ENCODE peak calls at places on chromosomes 12 and 14, in five cellular contexts. M is BE2C, J is uterus, D is K562, X is thoracic aorta. Q is an unnamed sample. For H3K4me1, the result is how much of the 10 kb centered on the place peaks cover.

GRCh38 chr14:74612346-74613021 is 447 bp upstream of the LTBP2 start:
- DNase-seq in D (peak), J (peak), X (no peak), M (peak), Q (peak)

GRCh38 chr12:129966086-129966640 is 62.3 kb upstream of the TMEM132D start:
- DNase-seq in X (no peak), J (no peak), M (no peak), D (no peak), Q (no peak)

GRCh38 chr12:90024261-90024660 is 315.6 kb upstream of the ATP2B1 start:
- DNase-seq in D (no peak), X (no peak), M (no peak), J (no peak), Q (no peak)

GRCh38 chr12:59904874-59905521 is 309.2 kb downstream of the SLC16A7 start:
- DNase-seq in M (no peak), J (no peak), D (no peak), X (no peak), Q (no peak)

GRCh38 chr12:10086387-10086786 is 12.4 kb downstream of the CLEC1A start:
- DNase-seq in X (no peak), M (no peak), J (no peak), D (no peak), Q (no peak)

GRCh38 chr14:64705406-64706118 is 1.3 kb downstream of the PLEKHG3 start:
- DNase-seq in D (no peak), X (no peak), M (peak), J (peak), Q (no peak)

GRCh38 chr12:114192549-114192948 is 213.4 kb downstream of the TBX5 start:
- DNase-seq in J (no peak), D (no peak), X (no peak), M (no peak), Q (no peak)

GRCh38 chr12:12506541-12506940 is 56.1 kb downstream of the DUSP16 start:
- DNase-seq in M (peak), X (no peak), D (no peak), J (no peak), Q (no peak)

GRCh38 chr12:44465139-44465538 is 411.0 kb downstream of the NELL2 start:
- DNase-seq in J (no peak), D (no peak), X (no peak), M (no peak), Q (peak)

GRCh38 chr12:101759396-101760047 is 20.3 kb upstream of the SYCP3 start:
- DNase-seq in D (peak), X (no peak), M (no peak), J (no peak), Q (peak)

GRCh38 chr12:6337958-6338406 is 3.9 kb downstream of the TNFRSF1A start:
- DNase-seq in J (no peak), M (no peak), D (no peak), X (no peak), Q (no peak)

GRCh38 chr14:56129941-56130340 is 11.7 kb downstream of the PELI2 start:
- DNase-seq in M (no peak), J (no peak), D (no peak), X (no peak), Q (no peak)

GRCh38 chr14:53109028-53109687 is 44.0 kb downstream of the DDHD1 start:
- DNase-seq in M (no peak), J (no peak), D (no peak), X (no peak), Q (peak)

GRCh38 chr12:124770725-124771124 is 92.9 kb downstream of the SCARB1 start:
- DNase-seq in D (no peak), X (no peak), M (no peak), J (no peak), Q (no peak)

GRCh38 chr14:67232066-67232465 is 9.2 kb upstream of the PALS1 start:
- DNase-seq in D (no peak), M (no peak), X (no peak), J (no peak), Q (no peak)

DNA sequence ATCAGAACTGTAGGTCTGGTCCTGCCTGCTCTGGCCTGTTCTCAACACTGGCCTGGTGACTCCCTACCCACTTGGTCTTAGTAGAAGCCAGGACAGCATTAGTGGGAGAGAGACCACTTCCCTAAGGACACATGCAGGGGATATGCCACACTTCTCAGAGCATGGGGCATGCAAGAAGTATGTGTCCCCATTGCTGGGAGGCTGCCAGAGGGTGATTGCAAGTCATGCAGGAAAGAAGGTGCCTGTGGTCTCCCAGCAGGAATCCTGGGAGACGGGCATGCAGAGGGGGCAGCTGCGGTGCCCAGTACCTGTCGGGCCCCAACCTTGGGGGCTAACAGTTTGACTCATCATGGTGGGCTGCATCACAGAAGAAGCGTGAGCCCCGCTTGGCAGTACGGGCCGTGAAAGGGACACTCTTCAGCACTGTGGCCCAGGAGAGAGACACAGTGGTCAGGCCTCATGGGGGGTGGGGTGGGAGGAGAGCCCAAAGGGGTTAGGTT is 23.0 kb downstream of the PRPF40B start:
- DNase-seq in J (no peak), M (no peak), D (no peak), X (no peak), Q (no peak)
- H3K4me1 ChIP-seq in J (under half), M (under half), D (under half), X (under half), Q (under half)

DNA sequence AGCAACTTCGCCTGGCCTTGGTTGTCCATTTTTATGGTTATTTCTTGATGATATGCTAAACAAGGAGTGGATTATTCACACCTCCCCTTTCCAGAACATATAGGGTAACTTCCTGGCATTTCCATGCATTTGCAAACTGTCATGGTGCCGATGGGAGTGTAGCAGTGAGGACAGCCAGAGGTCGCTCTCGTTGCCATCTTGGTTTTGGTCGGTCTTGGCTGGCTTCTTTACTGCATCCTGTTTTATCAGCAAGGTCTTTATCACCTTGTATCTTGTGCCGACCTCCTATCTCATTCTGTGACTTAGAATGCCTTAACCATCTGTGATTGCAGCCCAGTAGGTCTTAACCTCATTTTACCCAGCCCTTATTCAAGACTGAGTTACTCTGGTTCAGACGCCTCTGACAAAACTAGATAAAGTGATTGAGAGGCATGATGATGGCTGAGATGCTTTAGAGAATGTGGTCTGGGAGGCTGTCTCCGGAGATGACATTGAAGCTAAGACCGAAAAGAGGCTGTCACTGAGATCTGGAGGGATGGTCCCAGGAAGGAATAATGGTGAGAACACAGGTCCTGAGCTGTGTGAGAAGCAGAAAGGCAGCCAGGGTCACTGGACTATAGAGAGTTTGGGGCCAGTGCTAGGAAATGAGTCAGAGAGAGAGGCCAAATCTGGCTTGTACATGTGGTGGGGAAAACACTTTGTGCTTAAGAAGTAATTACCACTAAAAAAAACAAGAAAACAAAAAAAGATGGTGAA is 2.9 kb downstream of the GLT1D1 start:
- DNase-seq in X (no peak), J (no peak), M (no peak), D (no peak), Q (no peak)
- H3K4me1 ChIP-seq in X (under half), J (under half), M (under half), D (under half), Q (under half)

GRCh38 chr12:27549801-27550652 is 26.0 kb downstream of the PPFIBP1 start:
- DNase-seq in D (peak), X (peak), J (peak), M (peak), Q (no peak)
- H3K4me1 ChIP-seq in D (under half), X (half or more), J (under half), M (under half), Q (under half)

DNA sequence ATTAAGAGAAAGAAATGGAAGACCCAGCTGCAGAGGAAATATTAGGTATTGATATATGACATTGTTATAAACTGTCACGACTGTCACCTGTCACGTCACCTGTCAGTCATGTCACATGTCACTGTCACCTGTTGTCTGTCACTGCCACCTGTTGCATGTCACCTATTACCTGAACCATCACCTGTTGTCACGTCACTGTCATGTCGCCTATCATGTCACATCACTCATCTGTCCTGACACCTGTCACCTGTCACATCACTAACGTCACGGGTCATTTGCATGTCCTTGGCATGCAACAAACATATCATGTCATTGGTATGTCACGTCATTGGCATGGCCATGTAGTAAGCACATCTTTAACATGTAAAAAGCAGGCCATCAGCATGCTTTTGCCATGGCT is 26.6 kb upstream of the TESC start:
- DNase-seq in D (no peak), M (no peak), X (no peak), J (no peak), Q (no peak)
- H3K4me1 ChIP-seq in D (under half), M (under half), X (under half), J (under half), Q (under half)

GRCh38 chr12:55724226-55724939 is 4.2 kb downstream of the RDH5 start:
- DNase-seq in M (peak), X (no peak), J (no peak), D (peak), Q (peak)

GRCh38 chr12:55724940-55725309 is 3.9 kb downstream of the CD63 start:
- DNase-seq in X (no peak), D (no peak), J (no peak), M (no peak), Q (no peak)

GRCh38 chr12:55725556-55725955 is 3.3 kb downstream of the CD63 start:
- DNase-seq in J (peak), X (no peak), M (no peak), D (no peak), Q (no peak)

GRCh38 chr12:55722948-55723347 is 2.8 kb downstream of the RDH5 start:
- DNase-seq in D (no peak), M (no peak), J (no peak), X (no peak), Q (no peak)

DNA sequence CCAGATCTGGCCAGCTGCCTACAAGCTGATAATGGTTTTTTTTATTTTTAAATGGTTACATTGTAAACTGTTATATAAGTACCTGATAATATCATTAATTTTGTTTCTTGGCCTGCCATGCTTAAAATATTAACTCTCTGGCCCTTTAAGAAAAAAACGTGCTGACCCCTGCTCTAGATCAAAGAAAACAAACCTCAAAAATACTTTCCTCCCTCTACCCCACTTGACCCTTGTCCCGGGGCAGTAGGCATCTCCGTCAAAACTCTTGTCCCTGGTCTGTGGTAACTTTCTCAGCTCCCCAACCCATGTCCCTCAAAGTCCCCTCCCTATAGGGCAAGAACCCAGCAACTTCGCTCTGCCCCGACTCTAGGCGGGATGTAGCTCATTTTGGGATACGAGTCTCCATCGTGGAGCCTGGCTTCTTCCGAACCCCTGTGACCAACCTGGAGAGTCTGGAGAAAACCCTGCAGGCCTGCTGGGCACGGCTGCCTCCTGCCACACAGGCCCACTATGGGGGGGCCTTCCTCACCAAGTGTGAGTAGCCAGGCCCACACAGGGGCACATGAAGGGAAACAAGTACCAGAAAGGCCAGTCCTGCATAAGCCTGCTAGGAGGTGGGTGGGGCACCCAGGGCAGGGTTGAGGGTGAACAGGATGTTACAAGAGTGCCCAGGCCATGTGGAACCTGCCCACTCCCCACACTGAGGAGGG is 3.5 kb downstream of the RDH5 start:
- DNase-seq in D (no peak), X (no peak), M (no peak), J (no peak), Q (no peak)
- H3K4me1 ChIP-seq in D (under half), X (half or more), M (under half), J (under half), Q (under half)

DNA sequence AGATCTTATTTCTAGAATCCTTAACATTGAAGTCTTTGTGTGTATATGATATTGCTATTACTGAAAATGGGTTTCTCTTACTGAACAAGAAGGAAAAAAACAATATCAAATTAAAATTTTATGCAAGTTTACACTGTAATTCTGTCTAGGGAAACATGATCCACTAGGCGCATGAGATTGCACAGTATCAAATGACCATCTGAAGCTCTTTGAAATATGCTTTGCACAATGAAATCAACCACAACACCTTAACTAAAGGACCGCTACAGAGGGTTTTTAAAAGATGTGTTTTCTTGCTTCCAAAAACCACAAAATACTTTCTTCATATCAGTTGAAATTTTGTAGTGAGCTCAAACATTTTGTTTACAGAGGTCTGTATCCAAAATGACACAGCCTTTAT is 15.1 kb upstream of the KERA start:
- DNase-seq in J (no peak), D (no peak), X (no peak), M (no peak), Q (no peak)
- H3K4me1 ChIP-seq in J (under half), D (under half), X (under half), M (under half), Q (under half)

GRCh38 chr12:30573145-30573544 is 122.5 kb downstream of the IPO8 start:
- DNase-seq in X (no peak), J (no peak), M (no peak), D (no peak), Q (no peak)
- H3K4me1 ChIP-seq in X (under half), J (under half), M (under half), D (under half), Q (under half)

GRCh38 chr12:116202940-116203339 is 74.6 kb downstream of the MED13L start:
- DNase-seq in J (no peak), M (no peak), X (no peak), D (no peak), Q (no peak)

GRCh38 chr12:116201908-116202307 is 75.6 kb downstream of the MED13L start:
- DNase-seq in X (no peak), M (no peak), J (no peak), D (no peak), Q (no peak)

GRCh38 chr12:116202433-116202832 is 75.1 kb downstream of the MED13L start:
- DNase-seq in J (no peak), D (no peak), M (no peak), X (no peak), Q (no peak)

GRCh38 chr12:116200812-116201211 is 76.7 kb downstream of the MED13L start:
- DNase-seq in M (no peak), D (no peak), J (no peak), X (no peak), Q (no peak)

GRCh38 chr12:116201359-116201758 is 76.1 kb downstream of the MED13L start:
- DNase-seq in J (no peak), X (no peak), D (no peak), M (no peak), Q (no peak)
- H3K4me1 ChIP-seq in J (under half), X (half or more), D (under half), M (under half), Q (under half)

DNA sequence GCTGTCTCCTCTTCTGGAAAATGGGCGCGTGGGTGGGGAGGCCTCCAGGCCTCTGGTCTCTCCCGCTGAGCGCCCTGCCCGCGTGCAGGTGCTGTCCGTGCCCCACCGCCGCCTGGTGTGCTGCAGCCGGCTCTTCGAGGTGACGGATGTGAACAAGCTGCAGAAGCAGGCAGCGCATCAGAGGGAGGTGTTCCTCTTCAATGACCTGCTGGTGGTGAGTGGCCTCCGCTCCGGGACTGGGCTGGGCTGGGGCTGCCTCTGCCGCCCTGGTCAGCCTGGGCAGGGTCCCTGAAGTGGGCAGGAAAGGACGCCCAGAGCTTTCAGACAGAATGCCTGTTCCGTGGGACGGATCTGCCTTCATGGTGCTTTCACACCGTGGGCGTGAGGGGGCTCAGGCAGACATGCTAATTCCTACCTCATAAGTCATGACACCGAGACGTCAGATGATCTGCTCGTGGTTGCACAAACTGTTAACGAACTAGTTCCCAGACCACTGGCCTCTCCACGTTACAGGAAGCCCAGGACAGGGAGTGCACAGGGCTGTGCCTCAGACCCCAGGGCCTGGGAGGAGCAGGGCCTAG is 50.5 kb downstream of the SLC6A12 start:
- DNase-seq in J (no peak), X (no peak), D (no peak), M (no peak), Q (no peak)
- H3K4me1 ChIP-seq in J (under half), X (under half), D (under half), M (under half), Q (under half)

DNA sequence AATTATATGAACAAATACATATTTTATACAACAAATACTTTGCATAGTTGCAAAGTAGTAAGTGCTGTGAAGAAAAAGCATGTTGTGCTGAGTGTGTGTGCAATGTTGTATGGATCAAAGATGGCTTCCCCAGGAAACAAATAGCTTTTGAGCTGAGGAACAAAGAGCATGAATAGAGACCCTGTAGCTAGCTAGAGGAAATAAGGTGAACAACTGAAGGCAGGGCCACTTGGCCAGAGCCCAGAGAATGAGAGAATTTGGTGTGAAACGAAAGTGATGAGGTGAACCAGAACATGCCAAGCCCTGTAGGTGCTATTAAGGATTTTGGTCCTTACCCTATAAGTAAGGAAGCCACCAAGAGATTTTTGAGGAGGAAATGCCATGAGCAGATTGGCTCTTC is 17.1 kb downstream of the DYRK2 start:
- DNase-seq in J (no peak), X (no peak), M (no peak), D (no peak), Q (no peak)
- H3K4me1 ChIP-seq in J (under half), X (half or more), M (under half), D (under half), Q (under half)